ENCODE peak calls at places on chromosomes 11 and 22, in six cellular contexts. W is D721Med; Z is CD8-positive, alpha-beta T cell; H is nucleus accumbens; R is colonic mucosa; T is neural progenitor cell. P is an unnamed sample.

GRCh38 chr11:73965076-73965763 is 14.4 kb downstream of the DNAJB13 start:
- DNase-seq in Z (no peak), T (peak; percentile 26), R (no peak), H (no peak), W (no peak), P (no peak)

GRCh38 chr11:116930586-116930985 is 93.2 kb upstream of the APOA1 start:
- DNase-seq in W (no peak), R (no peak), H (no peak), T (no peak), Z (no peak), P (no peak)

GRCh38 chr22:23405366-23405851 is 174.7 kb downstream of the IGLL1 start:
- DNase-seq in Z (no peak), R (no peak), W (no peak), T (no peak), H (no peak), P (no peak)

GRCh38 chr11:65646921-65647701 is 9.2 kb downstream of the SIPA1 start:
- DNase-seq in Z (no peak), H (peak; percentile 63), R (peak; percentile 78), W (no peak), T (peak; percentile 57), P (no peak)

GRCh38 chr11:8006349-8006977 is 19.3 kb downstream of the EIF3F start:
- DNase-seq in R (peak; percentile 65), H (peak; percentile 27), W (peak; percentile 53), T (peak; percentile 85), Z (peak; percentile 19), P (peak; percentile 45)

GRCh38 chr11:22800482-22800881 is 29.1 kb downstream of the SVIP start:
- DNase-seq in Z (no peak), T (no peak), W (no peak), R (no peak), H (no peak), P (no peak)

GRCh38 chr22:40363059-40363458 is 7.3 kb upstream of the SGSM3 start:
- DNase-seq in H (no peak), Z (no peak), T (no peak), W (no peak), R (no peak), P (no peak)

GRCh38 chr22:41971431-41971830 is 2.2 kb downstream of the SEPTIN3 start:
- DNase-seq in R (no peak), Z (no peak), W (no peak), T (no peak), H (no peak), P (no peak)

GRCh38 chr22:22768885-22769284 is 118.7 kb upstream of the IGLL5 start:
- DNase-seq in H (no peak), R (no peak), T (no peak), Z (no peak), W (no peak), P (no peak)

GRCh38 chr11:73271936-73272679 is at the start of gene P2RY6:
- DNase-seq in Z (no peak), H (peak; percentile 16), W (no peak), R (no peak), T (no peak), P (no peak)

GRCh38 chr22:37207981-37208380 is 4.3 kb downstream of the SSTR3 start:
- DNase-seq in T (no peak), W (no peak), Z (no peak), H (no peak), R (no peak), P (no peak)

GRCh38 chr11:119933584-119933983 is 204.3 kb downstream of the TRIM29 start:
- DNase-seq in T (no peak), R (no peak), Z (no peak), H (no peak), W (no peak), P (no peak)

GRCh38 chr11:64856382-64857227 is 12.2 kb upstream of the CDC42BPG start:
- DNase-seq in R (peak; percentile 45), Z (no peak), W (no peak), T (no peak), H (no peak), P (no peak)

GRCh38 chr11:2767751-2768150 is 68.0 kb upstream of the KCNQ1OT1 start:
- DNase-seq in T (no peak), R (peak; percentile 4), W (no peak), H (no peak), Z (no peak), P (no peak)

GRCh38 chr11:693887-694562 is 997 bp downstream of the DEAF1 start:
- DNase-seq in Z (no peak), H (no peak), R (peak; percentile 73), T (no peak), W (no peak), P (no peak)

GRCh38 chr11:109039611-109040010 is 374.7 kb downstream of the DDX10 start:
- DNase-seq in W (no peak), H (no peak), T (no peak), Z (no peak), R (no peak), P (no peak)

GRCh38 chr11:123549901-123550619 is 104.4 kb downstream of the SCN3B start:
- DNase-seq in R (no peak), T (no peak), Z (no peak), W (no peak), H (peak; percentile 39), P (no peak)

GRCh38 chr11:94933225-94934130 is 39.9 kb downstream of the CWC15 start:
- DNase-seq in R (no peak), W (no peak), Z (no peak), T (no peak), H (no peak), P (no peak)

GRCh38 chr11:61041755-61042518 is 60.4 kb upstream of the CD5 start:
- DNase-seq in H (no peak), Z (peak; percentile 78), W (no peak), R (peak; percentile 44), T (peak; percentile 77), P (peak; percentile 95)

GRCh38 chr22:36726007-36726380 is 22.4 kb upstream of the CACNG2 start:
- DNase-seq in H (no peak), T (no peak), Z (no peak), W (no peak), R (no peak), P (no peak)

GRCh38 chr11:117606807-117607206 is 190.2 kb downstream of the DSCAML1 start:
- DNase-seq in W (no peak), H (no peak), R (no peak), Z (no peak), T (no peak), P (no peak)

GRCh38 chr11:12122083-12122482 is 11.7 kb downstream of the MICAL2 start:
- DNase-seq in H (no peak), T (peak; percentile 52), W (no peak), Z (no peak), R (no peak), P (no peak)

GRCh38 chr22:38233427-38233826 is 31.6 kb downstream of the MAFF start:
- DNase-seq in H (peak; percentile 45), R (no peak), W (no peak), T (no peak), Z (no peak), P (no peak)

GRCh38 chr11:3095712-3096361 is 38.6 kb upstream of the CARS1 start:
- DNase-seq in T (peak; percentile 69), H (no peak), Z (no peak), R (no peak), W (no peak), P (no peak)

GRCh38 chr11:65440831-65441499 is 18.4 kb downstream of the NEAT1 start:
- DNase-seq in Z (no peak), H (no peak), T (no peak), W (no peak), R (no peak), P (no peak)

GRCh38 chr11:61963282-61964057 is 4.0 kb downstream of the FTH1 start:
- DNase-seq in W (peak; percentile 2), T (no peak), Z (no peak), H (no peak), R (no peak), P (peak; percentile 49)

GRCh38 chr11:8263769-8264410 is at the start of gene LMO1:
- DNase-seq in H (peak; percentile 50), T (peak; percentile 94), W (peak; percentile 90), R (peak; percentile 83), Z (peak; percentile 56), P (peak; percentile 59)

GRCh38 chr11:83115551-83115950 is 41.4 kb upstream of the PCF11 start:
- DNase-seq in T (peak; percentile 8), H (no peak), R (no peak), W (no peak), Z (no peak), P (no peak)

GRCh38 chr11:126335463-126335760 is 20.1 kb upstream of the ST3GAL4 start:
- DNase-seq in R (no peak), H (no peak), Z (no peak), W (no peak), T (no peak), P (no peak)

GRCh38 chr22:39839198-39839597 is 54.4 kb downstream of the ENTHD1 start:
- DNase-seq in Z (no peak), T (no peak), W (no peak), H (no peak), R (no peak), P (no peak)

GRCh38 chr11:1918436-1919315 is 827 bp upstream of the TNNT3 start:
- DNase-seq in W (no peak), H (no peak), T (no peak), R (no peak), Z (no peak), P (no peak)

GRCh38 chr22:46674367-46674781 is 54.2 kb downstream of the GRAMD4 start:
- DNase-seq in Z (peak; percentile 71), H (no peak), T (no peak), W (no peak), R (no peak), P (peak; percentile 83)

GRCh38 chr11:34345991-34346480 is 11.8 kb downstream of the ABTB2 start:
- DNase-seq in W (no peak), H (no peak), Z (no peak), T (no peak), R (no peak), P (no peak)